ENCODE peak calls at places on chromosomes 5 and 9, in seven cellular contexts. M is adrenal gland, O is GM12865, A is spleen, K is colonic mucosa, I is kidney, W is fibroblast of the aortic adventitia. Q is an unnamed sample.

GRCh38 chr9:113345693-113346092 is 3.6 kb upstream of the BSPRY start:
- DNase-seq in M (no peak), O (no peak), A (no peak), K (no peak), I (no peak), W (no peak), Q (no peak)

GRCh38 chr5:116145416-116145815 is 60.6 kb downstream of the COMMD10 start:
- DNase-seq in M (no peak), O (no peak), A (no peak), K (no peak), I (no peak), W (no peak), Q (no peak)

GRCh38 chr5:1405121-1405520 is 40.1 kb downstream of the SLC6A3 start:
- DNase-seq in M (no peak), O (no peak), A (peak; percentile 58), K (no peak), I (peak; percentile 63), W (no peak), Q (no peak)

GRCh38 chr5:45411971-45412612 is 284.1 kb downstream of the HCN1 start:
- DNase-seq in M (no peak), O (no peak), A (no peak), K (no peak), I (no peak), W (no peak), Q (no peak)

GRCh38 chr5:2206244-2207108 is 323.8 kb upstream of the IRX4 start:
- DNase-seq in M (no peak), O (no peak), A (no peak), K (no peak), I (no peak), W (no peak), Q (no peak)

GRCh38 chr5:14672082-14672481 is 7.6 kb downstream of the OTULIN start:
- DNase-seq in M (peak; percentile 8), O (no peak), A (no peak), K (no peak), I (no peak), W (no peak), Q (no peak)

GRCh38 chr5:121819661-121820261 is 31.9 kb upstream of the FTMT start:
- DNase-seq in M (no peak), O (no peak), A (no peak), K (no peak), I (no peak), W (no peak), Q (no peak)

GRCh38 chr5:112529525-112529924 is 110.4 kb upstream of the EPB41L4A start:
- DNase-seq in M (no peak), O (peak; percentile 55), A (no peak), K (no peak), I (no peak), W (peak; percentile 4), Q (no peak)

DNA sequence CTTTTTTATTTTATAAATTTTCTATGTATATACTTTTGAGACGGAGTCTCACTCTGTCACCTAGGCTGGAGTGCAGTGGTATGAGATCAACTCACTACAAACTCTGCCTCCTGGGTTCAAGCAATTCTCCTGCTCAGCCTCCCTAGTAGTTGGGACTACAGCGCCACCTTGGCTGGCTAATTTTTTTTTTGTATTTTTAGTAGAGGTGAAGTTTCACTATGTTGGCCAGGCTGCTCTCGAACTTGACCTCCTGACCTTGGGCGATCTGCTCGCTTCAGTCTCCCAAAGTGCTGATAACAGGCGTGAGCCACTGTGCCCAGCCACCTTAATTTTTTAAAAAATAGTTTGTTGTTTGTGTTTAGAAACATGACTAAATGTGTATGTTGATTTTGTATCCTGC is 76.6 kb downstream of the FBXO4 start:
- DNase-seq in M (no peak), O (no peak), A (no peak), K (no peak), I (no peak), W (no peak), Q (no peak)
- TF ChIP-seq CTCF in M (no peak), O (no peak), A (no peak), K (no peak), I (no peak), W (no peak), Q (no peak)

DNA sequence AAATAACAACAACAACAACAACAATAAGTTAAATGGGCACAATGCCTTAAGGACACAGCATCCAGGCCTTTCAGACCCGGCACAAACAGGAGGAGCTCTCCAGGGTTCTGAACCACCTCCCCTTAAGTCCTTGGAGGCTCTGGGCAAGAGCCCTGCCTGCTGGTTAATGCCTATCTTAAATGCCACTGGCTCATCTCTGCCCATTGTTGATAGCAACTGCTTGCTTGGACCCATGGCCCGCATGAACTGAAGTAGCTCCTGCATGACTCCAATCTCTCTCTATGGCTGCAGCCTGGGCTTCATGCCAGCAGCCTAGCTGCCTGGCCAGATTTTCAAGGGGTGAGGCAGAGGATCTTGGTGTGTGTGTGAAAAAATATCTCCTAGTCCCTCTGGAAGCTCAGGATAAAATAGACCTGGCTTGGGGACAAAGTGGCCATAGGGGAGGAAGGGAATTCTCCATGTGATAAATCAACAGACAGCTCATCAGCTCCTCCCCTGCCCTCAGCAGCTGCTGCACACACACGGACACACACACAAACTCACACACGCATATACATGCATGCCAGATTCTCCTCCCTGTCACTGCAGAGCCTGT is 27.4 kb downstream of the FAM219A start:
- DNase-seq in M (peak; percentile 70), O (peak; percentile 54), A (no peak), K (peak; percentile 32), I (peak; percentile 78), W (peak; percentile 91), Q (no peak)
- H3K4me3 ChIP-seq in M (no peak overlapping the region), O (no peak overlapping the region), A (no peak overlapping the region), K (no peak overlapping the region), I (no peak overlapping the region), W (no peak overlapping the region), Q (no peak overlapping the region)

GRCh38 chr9:105245720-105246161 is 1.3 kb downstream of the SLC44A1 start:
- DNase-seq in M (no peak), O (no peak), A (no peak), K (no peak), I (no peak), W (peak; percentile 39), Q (no peak)

GRCh38 chr9:105246656-105247162 is 2.3 kb downstream of the SLC44A1 start:
- DNase-seq in M (no peak), O (no peak), A (no peak), K (no peak), I (no peak), W (no peak), Q (no peak)

GRCh38 chr9:105243935-105244273 is 547 bp upstream of the SLC44A1 start:
- DNase-seq in M (no peak), O (no peak), A (no peak), K (no peak), I (no peak), W (no peak), Q (no peak)

GRCh38 chr9:105244274-105244995 is at the start of gene SLC44A1:
- DNase-seq in M (peak; percentile 98), O (peak; percentile 96), A (peak; percentile 99), K (peak; percentile 98), I (peak; percentile 99), W (peak; percentile 93), Q (peak; percentile 58)

GRCh38 chr9:105244996-105245719 is 707 bp downstream of the SLC44A1 start:
- DNase-seq in M (peak; percentile 59), O (peak; percentile 67), A (peak; percentile 91), K (peak; percentile 78), I (peak; percentile 90), W (no peak), Q (no peak)
- TF ChIP-seq CTCF in M (no peak), O (no peak), A (peak; percentile 30), K (peak; percentile 20), I (peak; percentile 23), W (no peak), Q (peak; percentile 5)

GRCh38 chr5:180590543-180591248 is 603 bp downstream of the SCGB3A1 start:
- DNase-seq in M (no peak), O (no peak), A (peak; percentile 75), K (no peak), I (peak; percentile 73), W (no peak), Q (no peak)
- H3K4me3 ChIP-seq in M (no peak overlapping the region), O (peak overlapping the region; percentile 5), A (peak overlapping the region; percentile 27), K (no peak overlapping the region), I (no peak overlapping the region), W (no peak overlapping the region), Q (no peak overlapping the region)

GRCh38 chr9:131736440-131736839 is 3.4 kb downstream of the RAPGEF1 start:
- DNase-seq in M (peak; percentile 18), O (peak; percentile 45), A (no peak), K (no peak), I (no peak), W (no peak), Q (no peak)
- TF ChIP-seq CTCF in M (no peak), O (no peak), A (no peak), K (no peak), I (no peak), W (no peak), Q (no peak)

DNA sequence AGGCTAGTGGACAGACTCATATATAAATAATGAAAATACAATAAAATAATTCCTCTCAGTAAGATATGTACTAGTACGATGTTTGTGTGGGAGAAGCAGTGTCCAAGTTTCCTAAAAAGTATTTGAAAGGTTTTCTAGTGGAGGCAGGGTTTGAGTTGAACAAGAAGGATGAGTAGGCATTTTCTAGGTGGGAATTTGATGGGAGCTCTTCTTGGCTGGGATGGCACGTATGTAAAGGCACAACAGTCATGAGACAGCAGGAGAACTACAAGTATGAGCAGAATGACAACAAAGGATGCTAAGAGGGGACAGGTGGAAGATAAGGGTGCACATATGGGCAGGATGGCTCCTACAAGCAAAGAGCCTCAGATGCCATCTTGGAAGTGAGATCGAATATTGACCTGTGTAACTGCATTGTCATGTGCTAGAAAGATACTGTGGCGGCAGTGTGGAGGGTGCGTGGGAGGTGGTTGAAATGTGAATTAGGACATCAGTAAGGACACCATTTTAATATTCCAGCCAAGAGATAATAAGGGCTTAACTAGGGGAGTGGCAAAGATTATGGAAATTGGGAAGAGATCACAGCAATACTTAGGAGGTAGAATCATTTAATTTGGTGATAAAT is 135.8 kb downstream of the RPS23 start:
- DNase-seq in M (no peak), O (no peak), A (no peak), K (no peak), I (no peak), W (no peak), Q (no peak)
- H3K4me3 ChIP-seq in M (no peak overlapping the region), O (no peak overlapping the region), A (no peak overlapping the region), K (no peak overlapping the region), I (no peak overlapping the region), W (no peak overlapping the region), Q (no peak overlapping the region)